ENCODE peak calls at places on chromosomes 3 and 15, in ten cellular contexts. Z is astrocyte, X is left lung, U is spleen, K is tibial artery, D is Panc1, N is IMR-90, I is heart right ventricle, M is bronchial epithelial cell, L is A673. V is an unnamed sample.

GRCh38 chr3:49998326-49998725 is 58.4 kb downstream of the RBM6 start:
- DNase-seq in Z (peak; percentile 32), X (no peak), U (no peak), K (no peak), D (no peak), N (peak; percentile 72), I (no peak), M (peak; percentile 67), L (peak; percentile 7), V (no peak)

GRCh38 chr3:42489116-42489936 is 13.1 kb upstream of the VIPR1 start:
- DNase-seq in Z (no peak), X (no peak), U (no peak), K (no peak), D (no peak), N (no peak), I (no peak), M (no peak), L (no peak), V (no peak)

GRCh38 chr3:104879919-104880318 is 486.8 kb upstream of the ALCAM start:
- DNase-seq in Z (peak; percentile 54), X (no peak), U (no peak), K (no peak), D (no peak), N (peak; percentile 79), I (peak; percentile 6), M (no peak), L (peak; percentile 45), V (no peak)

GRCh38 chr3:140128217-140129137 is 193.5 kb downstream of the CLSTN2 start:
- DNase-seq in Z (no peak), X (no peak), U (no peak), K (no peak), D (peak; percentile 30), N (peak; percentile 11), I (peak; percentile 23), M (peak; percentile 7), L (peak; percentile 68), V (peak; percentile 82)

GRCh38 chr3:9088431-9089353 is 125.4 kb upstream of the RAD18 start:
- DNase-seq in Z (peak; percentile 39), X (no peak), U (no peak), K (peak; percentile 42), D (no peak), N (no peak), I (no peak), M (peak; percentile 73), L (no peak), V (no peak)

GRCh38 chr3:54897028-54897711 is 30.7 kb downstream of the LRTM1 start:
- DNase-seq in Z (peak; percentile 84), X (no peak), U (no peak), K (no peak), D (no peak), N (peak; percentile 86), I (no peak), M (no peak), L (no peak), V (no peak)

GRCh38 chr3:143763568-143764162 is 84.6 kb downstream of the SLC9A9 start:
- DNase-seq in Z (no peak), X (no peak), U (no peak), K (no peak), D (no peak), N (peak; percentile 13), I (no peak), M (peak; percentile 36), L (no peak), V (no peak)

GRCh38 chr3:23648326-23648964 is 157.3 kb upstream of the UBE2E1 start:
- DNase-seq in Z (no peak), X (no peak), U (no peak), K (no peak), D (no peak), N (peak; percentile 58), I (no peak), M (no peak), L (no peak), V (peak; percentile 12)

GRCh38 chr15:101052681-101053121 is 133.5 kb downstream of the LRRK1 start:
- DNase-seq in Z (no peak), X (no peak), U (peak; percentile 69), K (no peak), D (no peak), N (no peak), I (peak; percentile 2), M (no peak), L (no peak), V (no peak)

GRCh38 chr15:101053261-101053660 is 134.1 kb downstream of the LRRK1 start:
- DNase-seq in Z (no peak), X (no peak), U (peak; percentile 59), K (no peak), D (no peak), N (no peak), I (no peak), M (no peak), L (no peak), V (no peak)

GRCh38 chr15:101051291-101052030 is 132.3 kb downstream of the LRRK1 start:
- DNase-seq in Z (no peak), X (no peak), U (peak; percentile 63), K (no peak), D (no peak), N (no peak), I (peak; percentile 2), M (no peak), L (no peak), V (peak; percentile 2)

GRCh38 chr15:101050647-101051290 is 131.6 kb downstream of the LRRK1 start:
- DNase-seq in Z (no peak), X (no peak), U (peak; percentile 45), K (no peak), D (no peak), N (no peak), I (no peak), M (no peak), L (no peak), V (peak; percentile 5)

DNA sequence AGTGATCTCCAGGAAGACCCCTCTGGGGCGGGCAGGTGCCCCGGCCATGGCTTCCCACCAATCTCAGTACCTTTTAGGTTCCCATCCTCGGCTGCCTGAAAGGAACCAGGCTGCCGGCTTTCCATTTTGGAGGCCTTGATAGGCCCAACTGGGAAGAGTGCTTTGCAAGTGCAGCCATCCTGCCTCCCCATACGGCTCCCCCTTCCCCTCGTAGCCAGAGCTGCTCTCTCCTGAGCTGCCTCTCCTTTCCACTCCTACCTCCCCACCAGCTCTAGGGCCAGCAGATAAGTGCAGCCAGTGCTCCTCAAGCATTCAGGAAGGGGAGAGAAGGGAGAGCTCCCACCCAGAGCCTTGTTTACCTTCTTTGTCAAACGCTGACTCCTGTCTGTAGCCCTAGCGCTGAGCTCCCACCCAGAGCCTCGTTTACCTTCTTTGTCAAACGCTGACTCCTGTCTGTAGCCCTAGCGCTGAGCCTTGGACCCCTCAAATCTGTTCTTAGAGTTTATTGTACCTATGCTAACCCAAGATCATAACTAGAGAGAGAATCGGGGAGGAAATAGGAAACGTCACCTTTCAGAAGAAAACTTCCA is 133.0 kb downstream of the LRRK1 start:
- DNase-seq in Z (no peak), X (no peak), U (no peak), K (no peak), D (no peak), N (no peak), I (no peak), M (no peak), L (no peak), V (no peak)
- H3K36me3 ChIP-seq in Z (peaks cover 2% of the 10 kb centered on the region), X (peaks cover 92% of the 10 kb centered on the region), U (peaks cover 80% of the 10 kb centered on the region), K (peaks cover 62% of the 10 kb centered on the region), D (peaks cover 10% of the 10 kb centered on the region), N (peaks cover 38% of the 10 kb centered on the region), I (no peaks in the 10 kb centered on the region), M (peaks cover 20% of the 10 kb centered on the region), L (no peaks in the 10 kb centered on the region), V (no peaks in the 10 kb centered on the region)

GRCh38 chr15:62909257-62909656 is 133.3 kb upstream of the TPM1 start:
- DNase-seq in Z (no peak), X (no peak), U (no peak), K (no peak), D (no peak), N (no peak), I (no peak), M (no peak), L (no peak), V (no peak)

GRCh38 chr15:62912808-62913207 is 129.7 kb upstream of the TPM1 start:
- DNase-seq in Z (no peak), X (no peak), U (no peak), K (no peak), D (no peak), N (no peak), I (no peak), M (no peak), L (no peak), V (no peak)

GRCh38 chr15:62907275-62907674 is 135.3 kb upstream of the TPM1 start:
- DNase-seq in Z (no peak), X (no peak), U (no peak), K (no peak), D (no peak), N (no peak), I (no peak), M (no peak), L (no peak), V (no peak)

GRCh38 chr15:62914461-62915079 is 128.0 kb upstream of the TPM1 start:
- DNase-seq in Z (no peak), X (no peak), U (no peak), K (no peak), D (no peak), N (no peak), I (no peak), M (no peak), L (no peak), V (no peak)

GRCh38 chr15:62912282-62912681 is 130.3 kb upstream of the TPM1 start:
- DNase-seq in Z (no peak), X (no peak), U (no peak), K (no peak), D (no peak), N (no peak), I (no peak), M (no peak), L (no peak), V (no peak)
- TF ChIP-seq CTCF in Z (no peak), X (no peak), U (no peak), K (no peak), D (no peak), N (no peak), I (no peak), M (no peak), L (no peak), V (no peak)

GRCh38 chr15:22902578-22902977 is 64.1 kb downstream of the NIPA2 start:
- DNase-seq in Z (no peak), X (peak; percentile 76), U (peak; percentile 60), K (no peak), D (no peak), N (no peak), I (no peak), M (no peak), L (no peak), V (no peak)

GRCh38 chr15:22903427-22903826 is 65.0 kb downstream of the NIPA2 start:
- DNase-seq in Z (no peak), X (peak; percentile 65), U (peak; percentile 61), K (no peak), D (no peak), N (no peak), I (no peak), M (no peak), L (no peak), V (no peak)

GRCh38 chr15:22903961-22904534 is 65.6 kb downstream of the NIPA2 start:
- DNase-seq in Z (no peak), X (no peak), U (peak; percentile 55), K (no peak), D (no peak), N (no peak), I (no peak), M (no peak), L (no peak), V (peak; percentile 29)

GRCh38 chr15:22902046-22902445 is 63.6 kb downstream of the NIPA2 start:
- DNase-seq in Z (no peak), X (no peak), U (peak; percentile 62), K (no peak), D (no peak), N (no peak), I (no peak), M (no peak), L (no peak), V (no peak)

GRCh38 chr15:22902981-22903380 is 64.5 kb downstream of the NIPA2 start:
- DNase-seq in Z (no peak), X (no peak), U (no peak), K (no peak), D (no peak), N (no peak), I (no peak), M (no peak), L (no peak), V (no peak)
- H3K36me3 ChIP-seq in Z (peaks cover 17% of the 10 kb centered on the region), X (peaks cover 98% of the 10 kb centered on the region), U (peaks cover 31% of the 10 kb centered on the region), K (peaks cover 70% of the 10 kb centered on the region), D (peaks cover 3% of the 10 kb centered on the region), N (peaks cover 57% of the 10 kb centered on the region), I (no peaks in the 10 kb centered on the region), M (peaks cover 22% of the 10 kb centered on the region), L (peaks cover 18% of the 10 kb centered on the region), V (peaks cover 33% of the 10 kb centered on the region)

GRCh38 chr3:129610276-129610675 is 3.8 kb upstream of the PLXND1 start:
- DNase-seq in Z (no peak), X (no peak), U (no peak), K (no peak), D (no peak), N (no peak), I (no peak), M (no peak), L (no peak), V (no peak)

GRCh38 chr3:129612350-129613204 is 6.1 kb upstream of the PLXND1 start:
- DNase-seq in Z (no peak), X (peak; percentile 62), U (no peak), K (peak; percentile 27), D (no peak), N (peak; percentile 20), I (no peak), M (no peak), L (no peak), V (no peak)

GRCh38 chr3:129613205-129613740 is 6.8 kb upstream of the PLXND1 start:
- DNase-seq in Z (no peak), X (peak; percentile 59), U (no peak), K (no peak), D (no peak), N (no peak), I (no peak), M (no peak), L (no peak), V (peak; percentile 4)

GRCh38 chr3:129611446-129611800 is 4.9 kb upstream of the PLXND1 start:
- DNase-seq in Z (no peak), X (peak; percentile 50), U (no peak), K (no peak), D (no peak), N (no peak), I (no peak), M (no peak), L (no peak), V (no peak)

DNA sequence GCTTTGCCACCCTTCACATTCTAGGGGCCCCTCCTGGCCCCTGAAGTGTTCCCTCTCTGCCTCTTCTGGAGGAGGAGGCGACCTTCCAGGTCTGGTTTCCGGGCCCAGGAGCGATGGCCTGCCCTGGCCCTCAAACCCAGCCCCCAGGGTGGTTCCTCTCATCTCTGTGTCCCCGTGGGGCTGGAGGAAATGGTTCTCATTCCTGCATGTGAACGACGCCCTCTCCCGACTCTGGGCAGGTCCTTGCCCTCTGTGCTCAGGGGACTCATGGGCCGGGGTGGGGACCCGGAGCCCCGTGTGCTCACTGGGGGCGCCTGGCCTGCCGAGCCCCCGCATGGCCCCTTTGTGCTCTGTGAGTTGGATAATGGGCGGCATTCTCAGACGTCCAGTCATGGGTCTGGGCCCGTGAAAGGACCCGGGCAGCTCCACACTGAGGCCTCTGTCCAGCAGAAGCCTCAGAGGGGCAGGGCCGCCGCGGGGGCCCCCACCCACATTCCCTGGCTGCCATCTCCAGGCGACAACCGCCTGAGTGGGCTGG is 5.4 kb upstream of the PLXND1 start:
- DNase-seq in Z (peak; percentile 80), X (peak; percentile 76), U (no peak), K (peak; percentile 52), D (no peak), N (peak; percentile 49), I (no peak), M (no peak), L (no peak), V (no peak)
- TF ChIP-seq CTCF in Z (no peak), X (no peak), U (no peak), K (no peak), D (no peak), N (peak; percentile 13), I (peak; percentile 15), M (no peak), L (no peak), V (no peak)

V was measured in BE2C.